ENCODE peak calls at places on chromosomes 7 and 10, in ten cellular contexts. A is CD8-positive, alpha-beta T cell; U is fibroblast of the aortic adventitia; L is activated CD4-positive, CD25-positive, alpha-beta regulatory T cell; E is NAMALWA; Q is endothelial cell; B is neural progenitor cell; Y is C1 segment of cervical spinal cord; P is GDM1; I is NCI-H460. S is an unnamed sample.

GRCh38 chr7:118053353-118053752 is 130.6 kb upstream of the LSM8 start:
- DNase-seq in Y (no peak), B (no peak), A (no peak), P (no peak), E (no peak), Q (no peak), U (no peak), I (no peak), L (no peak), S (no peak)

GRCh38 chr7:30470783-30471182 is 7.8 kb downstream of the NOD1 start:
- DNase-seq in U (peak; percentile 90), Q (no peak), L (no peak), E (no peak), I (no peak), B (no peak), Y (no peak), A (no peak), P (no peak), S (no peak)

GRCh38 chr7:150665075-150665794 is 20.3 kb upstream of the GIMAP2 start:
- DNase-seq in P (no peak), L (no peak), I (no peak), B (no peak), A (no peak), Y (no peak), E (no peak), Q (no peak), U (no peak), S (no peak)

GRCh38 chr7:28096713-28097112 is 83.9 kb downstream of the JAZF1 start:
- DNase-seq in A (peak; percentile 11), P (peak; percentile 18), L (peak; percentile 13), I (peak; percentile 60), B (peak; percentile 62), E (peak; percentile 76), Y (no peak), Q (peak; percentile 58), U (peak; percentile 84), S (peak; percentile 69)

GRCh38 chr10:16986406-16987128 is 143.0 kb downstream of the CUBN start:
- DNase-seq in B (peak; percentile 11), I (no peak), U (peak; percentile 69), E (no peak), P (no peak), A (no peak), L (no peak), Q (no peak), Y (no peak), S (no peak)

GRCh38 chr10:96317067-96317833 is 13.0 kb downstream of the DNTT start:
- DNase-seq in I (no peak), P (no peak), Q (no peak), A (no peak), B (no peak), Y (no peak), U (no peak), E (peak; percentile 40), L (no peak), S (peak; percentile 14)

GRCh38 chr10:133285217-133285616 is 8.5 kb upstream of the ADAM8 start:
- DNase-seq in Q (no peak), A (no peak), B (no peak), Y (no peak), U (no peak), E (no peak), P (no peak), I (no peak), L (no peak), S (no peak)

GRCh38 chr7:156217803-156218202 is 405.5 kb upstream of the SHH start:
- DNase-seq in B (no peak), U (no peak), Y (no peak), I (no peak), Q (no peak), E (no peak), P (no peak), A (no peak), L (no peak), S (no peak)

GRCh38 chr10:64286533-64286932 is 765.3 kb downstream of the REEP3 start:
- DNase-seq in Y (peak; percentile 46), I (no peak), Q (no peak), L (no peak), A (no peak), E (no peak), P (no peak), B (no peak), U (no peak), S (no peak)

GRCh38 chr7:22184549-22185199 is 172.3 kb downstream of the RAPGEF5 start:
- DNase-seq in P (no peak), L (no peak), I (no peak), E (no peak), Y (no peak), A (no peak), U (no peak), Q (no peak), B (peak; percentile 74), S (no peak)

GRCh38 chr10:57338823-57339558 is 928.7 kb downstream of the IPMK start:
- DNase-seq in U (peak; percentile 62), I (peak; percentile 33), E (peak; percentile 75), L (no peak), P (no peak), Y (no peak), Q (peak; percentile 40), B (peak; percentile 50), A (no peak), S (peak; percentile 47)

GRCh38 chr10:113987805-113988204 is 55.9 kb upstream of the ADRB1 start:
- DNase-seq in E (no peak), P (no peak), B (no peak), L (no peak), U (no peak), Q (no peak), A (no peak), I (no peak), Y (no peak), S (peak; percentile 85)

GRCh38 chr10:14106828-14107227 is 223.9 kb downstream of the FRMD4A start:
- DNase-seq in P (no peak), E (no peak), I (no peak), L (no peak), U (no peak), B (no peak), Q (no peak), A (no peak), Y (no peak), S (no peak)

GRCh38 chr7:103127006-103127405 is 21.9 kb downstream of the NAPEPLD start:
- DNase-seq in E (no peak), U (no peak), Y (no peak), B (no peak), A (no peak), P (no peak), Q (no peak), L (no peak), I (no peak), S (no peak)

GRCh38 chr10:26430641-26431163 is 7.4 kb upstream of the APBB1IP start:
- DNase-seq in Q (no peak), E (peak; percentile 63), I (no peak), Y (no peak), B (no peak), L (no peak), U (no peak), P (peak; percentile 9), A (no peak), S (peak; percentile 84)

GRCh38 chr10:59036311-59037017 is 140.0 kb upstream of the PHYHIPL start:
- DNase-seq in U (no peak), Q (no peak), E (no peak), I (no peak), P (no peak), B (no peak), L (no peak), Y (no peak), A (no peak), S (no peak)

GRCh38 chr7:33998487-33998886 is 93.1 kb downstream of the BMPER start:
- DNase-seq in B (no peak), P (no peak), Q (no peak), Y (no peak), I (no peak), L (no peak), A (no peak), E (no peak), U (peak; percentile 83), S (no peak)

GRCh38 chr7:3683886-3684539 is 383.0 kb downstream of the SDK1 start:
- DNase-seq in I (no peak), E (no peak), L (no peak), P (no peak), A (no peak), Y (no peak), U (no peak), Q (no peak), B (peak; percentile 8), S (no peak)

GRCh38 chr10:24891823-24892222 is 60.6 kb downstream of the PRTFDC1 start:
- DNase-seq in Y (no peak), B (no peak), A (no peak), U (peak; percentile 59), P (no peak), E (no peak), L (no peak), I (no peak), Q (no peak), S (no peak)

GRCh38 chr10:126580873-126581647 is 89.4 kb downstream of the C10orf90 start:
- DNase-seq in B (no peak), L (no peak), Y (no peak), Q (no peak), I (no peak), A (no peak), E (no peak), P (no peak), U (no peak), S (no peak)

GRCh38 chr7:17236603-17237002 is 61.8 kb upstream of the AHR start:
- DNase-seq in B (no peak), Q (no peak), E (no peak), Y (no peak), P (no peak), U (peak; percentile 51), L (no peak), A (no peak), I (no peak), S (no peak)

GRCh38 chr7:152865461-152865860 is 105.9 kb downstream of the ACTR3B start:
- DNase-seq in Q (no peak), A (no peak), U (no peak), Y (no peak), E (no peak), B (no peak), P (no peak), L (no peak), I (no peak), S (no peak)

GRCh38 chr10:24041030-24041429 is 167.9 kb upstream of the KIAA1217 start:
- DNase-seq in P (no peak), A (no peak), I (no peak), Y (no peak), Q (no peak), U (no peak), L (no peak), B (no peak), E (no peak), S (no peak)

GRCh38 chr7:92517626-92518025 is 10.7 kb downstream of the PEX1 start:
- DNase-seq in E (no peak), P (no peak), B (no peak), U (no peak), A (no peak), L (no peak), Y (no peak), I (no peak), Q (no peak), S (no peak)

GRCh38 chr7:23600251-23600650 is 3.1 kb downstream of the CCDC126 start:
- DNase-seq in B (no peak), P (no peak), Y (no peak), E (no peak), Q (no peak), A (no peak), U (no peak), I (no peak), L (no peak), S (no peak)

GRCh38 chr7:2519119-2519930 is at the start of gene LFNG:
- DNase-seq in B (peak; percentile 97), I (peak; percentile 82), Q (peak; percentile 90), U (peak; percentile 68), Y (peak; percentile 60), E (peak; percentile 96), L (peak; percentile 81), P (peak; percentile 95), A (peak; percentile 78), S (peak; percentile 70)

S was measured in AML-193.